ENCODE peak calls at places on chromosomes 11 and 22, in seven cellular contexts. Y, M, O, B, K, J and G are unnamed samples.

GRCh38 chr11:122642971-122643370 is 12.6 kb upstream of the UBASH3B start:
- DNase-seq in Y (no peak), M (no peak), O (no peak), B (no peak), K (peak; percentile 57), J (peak; percentile 73), G (no peak)

GRCh38 chr11:844693-845644 is 2.3 kb downstream of the TSPAN4 start:
- DNase-seq in Y (no peak), M (peak; percentile 95), O (peak; percentile 94), B (peak; percentile 89), K (peak; percentile 87), J (peak; percentile 87), G (no peak)

GRCh38 chr22:28997342-28997741 is 64.3 kb downstream of the C22orf31 start:
- DNase-seq in Y (no peak), M (no peak), O (no peak), B (no peak), K (no peak), J (no peak), G (no peak)

GRCh38 chr22:44710474-44711235 is 8.7 kb downstream of the PRR5 start:
- DNase-seq in Y (no peak), M (no peak), O (no peak), B (no peak), K (no peak), J (no peak), G (no peak)

GRCh38 chr22:27105142-27106025 is 448.0 kb downstream of the MIAT start:
- DNase-seq in Y (no peak), M (no peak), O (no peak), B (no peak), K (peak; percentile 86), J (peak; percentile 90), G (peak; percentile 16)

GRCh38 chr22:49548356-49549202 is 279.1 kb downstream of the BRD1 start:
- DNase-seq in Y (no peak), M (peak; percentile 62), O (peak; percentile 71), B (peak; percentile 76), K (no peak), J (no peak), G (no peak)

GRCh38 chr22:37569009-37569920 is 9.0 kb downstream of the CDC42EP1 start:
- DNase-seq in Y (no peak), M (peak; percentile 97), O (peak; percentile 81), B (no peak), K (no peak), J (no peak), G (peak; percentile 88)

GRCh38 chr11:8296872-8297271 is 33.2 kb upstream of the LMO1 start:
- DNase-seq in Y (no peak), M (no peak), O (no peak), B (peak; percentile 17), K (no peak), J (no peak), G (no peak)

GRCh38 chr11:12064136-12064953 is 46.0 kb upstream of the MICAL2 start:
- DNase-seq in Y (no peak), M (no peak), O (no peak), B (no peak), K (no peak), J (no peak), G (no peak)

GRCh38 chr11:118138839-118139420 is 13.7 kb downstream of the SCN4B start:
- DNase-seq in Y (no peak), M (no peak), O (no peak), B (no peak), K (no peak), J (no peak), G (no peak)

GRCh38 chr11:120565436-120566155 is 54.0 kb downstream of the GRIK4 start:
- DNase-seq in Y (no peak), M (peak; percentile 66), O (peak; percentile 26), B (no peak), K (no peak), J (peak; percentile 40), G (no peak)

GRCh38 chr11:1770061-1770460 is 6.3 kb upstream of the CTSD start:
- DNase-seq in Y (no peak), M (no peak), O (no peak), B (no peak), K (no peak), J (no peak), G (no peak)

GRCh38 chr11:14774738-14775137 is 117.3 kb downstream of the CYP2R1 start:
- DNase-seq in Y (no peak), M (peak; percentile 34), O (no peak), B (no peak), K (peak; percentile 3), J (no peak), G (no peak)

GRCh38 chr11:74720596-74721478 is 10.4 kb downstream of the CHRDL2 start:
- DNase-seq in Y (no peak), M (peak; percentile 60), O (no peak), B (no peak), K (peak; percentile 89), J (peak; percentile 28), G (peak; percentile 55)

DNA sequence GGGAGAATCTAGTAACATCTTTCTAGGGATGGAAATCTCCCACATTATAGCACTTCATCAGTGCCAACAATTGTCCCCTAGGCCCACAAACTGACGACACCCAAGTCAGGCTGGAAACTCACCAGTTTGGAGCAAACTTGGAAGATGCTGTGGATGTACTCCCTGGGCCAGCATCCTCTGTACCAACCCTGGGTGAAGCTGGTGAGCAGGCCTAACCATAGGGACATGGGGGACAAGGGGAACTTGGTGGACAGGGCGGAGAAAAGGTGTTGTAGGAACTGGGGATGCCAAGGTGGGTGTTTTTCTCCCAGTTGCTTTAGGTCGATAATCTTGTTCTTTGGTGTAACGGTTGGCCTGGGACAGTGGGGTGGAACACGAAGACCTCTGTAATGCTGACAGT is 42.2 kb downstream of the DRG1 start:
- DNase-seq in Y (no peak), M (no peak), O (no peak), B (no peak), K (no peak), J (no peak), G (no peak)
- H2BK5ac ChIP-seq in Y (no peak overlapping the region), M (no peak overlapping the region), O (no peak overlapping the region), B (no peak overlapping the region), K (no peak overlapping the region), J (no peak overlapping the region), G (no peak overlapping the region)

DNA sequence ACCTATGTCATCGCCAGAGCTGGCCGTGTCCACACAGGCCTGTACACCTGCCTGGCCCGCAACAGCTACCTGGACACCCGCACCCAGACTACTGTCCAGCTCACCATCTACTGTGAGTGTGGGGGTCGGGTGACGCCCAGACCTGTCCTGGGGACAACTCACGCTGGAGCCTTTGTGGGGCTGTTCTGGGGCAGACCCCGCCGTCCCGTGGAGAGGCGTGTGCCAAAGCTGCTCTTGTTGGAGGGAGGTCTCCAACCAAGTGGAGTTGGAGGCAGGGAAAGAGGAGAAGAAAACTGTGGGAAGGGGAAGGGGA is 4.3 kb downstream of the VSIG10L2 start:
- DNase-seq in Y (no peak), M (no peak), O (no peak), B (peak; percentile 43), K (no peak), J (no peak), G (no peak)
- H2BK5ac ChIP-seq in Y (no peak overlapping the region), M (no peak overlapping the region), O (no peak overlapping the region), B (no peak overlapping the region), K (no peak overlapping the region), J (no peak overlapping the region), G (no peak overlapping the region)

GRCh38 chr11:19913236-19913892 is 200.7 kb downstream of the NAV2 start:
- DNase-seq in Y (no peak), M (no peak), O (no peak), B (no peak), K (no peak), J (no peak), G (no peak)
- H2BK5ac ChIP-seq in Y (no peak overlapping the region), M (no peak overlapping the region), O (no peak overlapping the region), B (peak overlapping the region; percentile 18), K (no peak overlapping the region), J (no peak overlapping the region), G (no peak overlapping the region)

DNA sequence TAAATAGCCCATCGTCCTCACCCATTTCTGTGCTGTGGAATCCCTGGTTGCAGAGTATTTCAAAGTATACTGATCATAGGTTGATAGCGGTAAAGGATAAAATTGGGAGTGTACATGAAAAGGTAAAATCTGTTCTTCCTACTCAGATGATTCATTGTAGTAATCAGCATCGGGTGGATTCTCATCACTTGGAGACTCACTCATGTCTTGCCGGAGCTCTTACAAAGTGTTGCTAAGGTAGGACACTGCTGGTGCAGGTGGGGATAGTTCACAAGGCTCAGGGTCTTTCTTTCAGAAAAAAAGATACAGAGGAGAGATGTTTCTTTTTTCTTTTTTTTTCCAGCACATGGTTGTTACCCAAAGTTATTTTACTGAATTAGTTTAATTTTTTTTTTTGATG is 84.8 kb downstream of the MTNR1B start:
- DNase-seq in Y (no peak), M (no peak), O (no peak), B (no peak), K (peak; percentile 40), J (no peak), G (no peak)
- H2BK5ac ChIP-seq in Y (no peak overlapping the region), M (no peak overlapping the region), O (no peak overlapping the region), B (no peak overlapping the region), K (peak overlapping the region; percentile 91), J (no peak overlapping the region), G (no peak overlapping the region)

GRCh38 chr11:125056931-125057330 is 6.2 kb upstream of the SLC37A2 start:
- DNase-seq in Y (no peak), M (no peak), O (no peak), B (no peak), K (no peak), J (no peak), G (no peak)
- H2BK5ac ChIP-seq in Y (no peak overlapping the region), M (no peak overlapping the region), O (no peak overlapping the region), B (no peak overlapping the region), K (no peak overlapping the region), J (no peak overlapping the region), G (no peak overlapping the region)